ENCODE peak calls at places on chromosomes 6 and 20, in four cellular contexts. B is endodermal cell; F is activated CD4-positive, CD25-positive, alpha-beta regulatory T cell treated with anti-CD3 and anti-CD28 coated beads, Interleukin-2, amount 50 U/mL, for 16 hours; S is stimulated activated CD8-positive, alpha-beta memory T cell treated with anti-CD3 and anti-CD28 coated beads, Interleukin-15, amount 100 ng/mL, for 1 hour. M is an unnamed sample.

GRCh38 chr6:3805448-3806123 is 43.6 kb upstream of the FAM50B start:
- DNase-seq in B (no peak), F (no peak), S (no peak), M (no peak)

GRCh38 chr20:63627700-63628245 is 872 bp upstream of the GMEB2 start:
- DNase-seq in B (no peak), F (no peak), S (no peak), M (no peak)

GRCh38 chr6:34543421-34543820 is 12.7 kb downstream of the SPDEF start:
- DNase-seq in B (no peak), F (no peak), S (no peak), M (no peak)

GRCh38 chr20:17590245-17590644 is 20.4 kb downstream of the DSTN start:
- DNase-seq in B (no peak), F (no peak), S (no peak), M (no peak)

GRCh38 chr6:109121411-109121810 is 26.1 kb downstream of the CEP57L1 start:
- DNase-seq in B (no peak), F (no peak), S (no peak), M (no peak)

GRCh38 chr20:63322923-63323253 is 29.9 kb downstream of the COL20A1 start:
- DNase-seq in B (no peak), F (no peak), S (no peak), M (no peak)

GRCh38 chr6:168216139-168216538 is 103.4 kb downstream of the DACT2 start:
- DNase-seq in B (peak; percentile 79), F (no peak), S (no peak), M (no peak)

GRCh38 chr6:162621246-162621645 is 106.3 kb downstream of the PRKN start:
- DNase-seq in B (peak; percentile 63), F (no peak), S (no peak), M (peak; percentile 7)

GRCh38 chr20:58570181-58570859 is 55.1 kb upstream of the APCDD1L start:
- DNase-seq in B (no peak), F (no peak), S (no peak), M (no peak)

GRCh38 chr6:134527108-134527787 is 209.3 kb upstream of the SGK1 start:
- DNase-seq in B (no peak), F (no peak), S (no peak), M (no peak)

GRCh38 chr6:12208190-12208589 is 82.0 kb upstream of the EDN1 start:
- DNase-seq in B (no peak), F (no peak), S (no peak), M (no peak)

GRCh38 chr6:156017838-156018237 is 562.2 kb upstream of the NOX3 start:
- DNase-seq in B (no peak), F (no peak), S (no peak), M (no peak)

GRCh38 chr6:150058986-150059385 is 9.9 kb downstream of the ULBP3 start:
- DNase-seq in B (no peak), F (no peak), S (no peak), M (no peak)

GRCh38 chr6:112883095-112883494 is 536.0 kb downstream of the RFPL4B start:
- DNase-seq in B (no peak), F (no peak), S (no peak), M (no peak)

GRCh38 chr6:33313105-33313708 is 671 bp downstream of the TAPBP start:
- DNase-seq in B (peak; percentile 86), F (peak; percentile 16), S (no peak), M (no peak)

GRCh38 chr6:137348777-137349176 is 129.6 kb upstream of the IFNGR1 start:
- DNase-seq in B (no peak), F (no peak), S (no peak), M (no peak)

GRCh38 chr6:41658551-41659069 is 20.3 kb downstream of the MDFI start:
- DNase-seq in B (no peak), F (no peak), S (no peak), M (no peak)

GRCh38 chr6:166866839-166867637 is 89.3 kb downstream of the RNASET2 start:
- DNase-seq in B (no peak), F (no peak), S (no peak), M (no peak)

GRCh38 chr20:20241966-20242365 is 125.9 kb upstream of the INSM1 start:
- DNase-seq in B (no peak), F (no peak), S (no peak), M (no peak)

GRCh38 chr6:44564906-44565524 is 177.5 kb downstream of the CDC5L start:
- DNase-seq in B (peak; percentile 28), F (no peak), S (no peak), M (no peak)

GRCh38 chr20:34862724-34863123 is 9.9 kb downstream of the GGT7 start:
- DNase-seq in B (peak; percentile 14), F (no peak), S (no peak), M (no peak)

GRCh38 chr20:913306-913849 is 2.8 kb downstream of the ANGPT4 start:
- DNase-seq in B (no peak), F (no peak), S (no peak), M (no peak)

GRCh38 chr20:32227744-32228688 is 20.3 kb downstream of the POFUT1 start:
- DNase-seq in B (no peak), F (no peak), S (no peak), M (no peak)

GRCh38 chr20:20489623-20490341 is 121.9 kb downstream of the INSM1 start:
- DNase-seq in B (no peak), F (no peak), S (no peak), M (no peak)

GRCh38 chr20:57638895-57639236 is 18.6 kb upstream of the ZBP1 start:
- DNase-seq in B (no peak), F (no peak), S (no peak), M (no peak)

GRCh38 chr6:10511477-10511876 is 9.7 kb upstream of the GCNT2 start:
- DNase-seq in B (no peak), F (no peak), S (no peak), M (no peak)